ENCODE peak calls at places on chromosomes 6 and 20, in eight cellular contexts. One of them, this sample, is unnamed. For H3K9me3, the result is how much of the 10 kb centered on the place peaks cover.

GRCh38 chr6:56481957-56482356 is 160.7 kb downstream of the DST start:
- DNase-seq in colonic mucosa: no peak
- DNase-seq in AG04450: no peak
- DNase-seq in CD8-positive, alpha-beta memory T cell: no peak
- DNase-seq in H1: no peak
- DNase-seq in kidney: no peak
- DNase-seq in MG63: no peak
- DNase-seq in fibroblast of lung: no peak
- DNase-seq in this sample: no peak

GRCh38 chr20:14556206-14556605 is 218.8 kb upstream of the FLRT3 start:
- DNase-seq in colonic mucosa: no peak
- DNase-seq in AG04450: no peak
- DNase-seq in CD8-positive, alpha-beta memory T cell: no peak
- DNase-seq in H1: no peak
- DNase-seq in kidney: no peak
- DNase-seq in MG63: no peak
- DNase-seq in fibroblast of lung: no peak
- DNase-seq in this sample: no peak

GRCh38 chr6:166253277-166254229 is 54.6 kb downstream of the PRR18 start:
- DNase-seq in colonic mucosa: no peak
- DNase-seq in AG04450: no peak
- DNase-seq in CD8-positive, alpha-beta memory T cell: no peak
- DNase-seq in H1: no peak
- DNase-seq in kidney: no peak
- DNase-seq in MG63: peak
- DNase-seq in fibroblast of lung: no peak
- DNase-seq in this sample: peak

GRCh38 chr6:144797881-144798589 is 512.9 kb downstream of the UTRN start:
- DNase-seq in colonic mucosa: no peak
- DNase-seq in AG04450: peak
- DNase-seq in CD8-positive, alpha-beta memory T cell: no peak
- DNase-seq in H1: no peak
- DNase-seq in kidney: no peak
- DNase-seq in MG63: peak
- DNase-seq in fibroblast of lung: peak
- DNase-seq in this sample: no peak

GRCh38 chr6:32816746-32817204 is at the start of gene HLA-DOB:
- DNase-seq in colonic mucosa: no peak
- DNase-seq in AG04450: no peak
- DNase-seq in CD8-positive, alpha-beta memory T cell: no peak
- DNase-seq in H1: no peak
- DNase-seq in kidney: no peak
- DNase-seq in MG63: no peak
- DNase-seq in fibroblast of lung: peak
- DNase-seq in this sample: no peak

GRCh38 chr6:34578445-34579262 is 22.5 kb upstream of the SPDEF start:
- DNase-seq in colonic mucosa: no peak
- DNase-seq in AG04450: no peak
- DNase-seq in CD8-positive, alpha-beta memory T cell: no peak
- DNase-seq in H1: no peak
- DNase-seq in kidney: no peak
- DNase-seq in MG63: no peak
- DNase-seq in fibroblast of lung: no peak
- DNase-seq in this sample: no peak

GRCh38 chr6:31490115-31490873 is 7.7 kb upstream of the MICB start:
- DNase-seq in colonic mucosa: no peak
- DNase-seq in AG04450: no peak
- DNase-seq in CD8-positive, alpha-beta memory T cell: no peak
- DNase-seq in H1: no peak
- DNase-seq in kidney: no peak
- DNase-seq in MG63: no peak
- DNase-seq in fibroblast of lung: no peak
- DNase-seq in this sample: no peak

GRCh38 chr6:158595223-158595622 is 35.3 kb downstream of the TMEM181 start:
- DNase-seq in colonic mucosa: no peak
- DNase-seq in AG04450: no peak
- DNase-seq in CD8-positive, alpha-beta memory T cell: no peak
- DNase-seq in H1: no peak
- DNase-seq in kidney: no peak
- DNase-seq in MG63: no peak
- DNase-seq in fibroblast of lung: no peak
- DNase-seq in this sample: no peak

GRCh38 chr20:37940161-37940560 is 37.2 kb downstream of the VSTM2L start:
- DNase-seq in colonic mucosa: no peak
- DNase-seq in AG04450: no peak
- DNase-seq in CD8-positive, alpha-beta memory T cell: no peak
- DNase-seq in H1: peak
- DNase-seq in kidney: no peak
- DNase-seq in MG63: no peak
- DNase-seq in fibroblast of lung: no peak
- DNase-seq in this sample: no peak

DNA sequence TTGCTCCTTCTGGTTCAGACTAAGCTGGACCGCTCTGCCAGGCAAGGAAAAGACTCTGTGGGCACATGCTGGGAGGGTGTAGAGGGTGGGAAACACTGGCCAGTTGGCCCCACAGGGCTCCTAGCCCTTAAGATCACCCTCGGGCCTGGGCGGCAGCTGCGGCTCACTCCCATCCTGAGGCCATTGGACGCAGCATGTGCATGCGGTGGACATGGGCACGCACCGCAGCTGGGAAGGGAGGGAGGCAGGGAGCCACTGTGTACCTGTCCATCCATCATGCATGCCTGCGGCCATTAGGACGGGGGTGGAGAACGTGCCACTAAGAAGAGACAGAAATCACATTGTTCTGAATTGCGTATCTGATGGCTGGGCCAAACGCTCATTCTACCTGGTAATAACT is 140.1 kb upstream of the THBS2 start:
- DNase-seq in colonic mucosa: no peak
- DNase-seq in AG04450: no peak
- DNase-seq in CD8-positive, alpha-beta memory T cell: no peak
- DNase-seq in H1: no peak
- DNase-seq in kidney: no peak
- DNase-seq in MG63: no peak
- DNase-seq in fibroblast of lung: no peak
- DNase-seq in this sample: no peak
- H3K9me3 ChIP-seq in colonic mucosa: under half
- H3K9me3 ChIP-seq in AG04450: under half
- H3K9me3 ChIP-seq in CD8-positive, alpha-beta memory T cell: under half
- H3K9me3 ChIP-seq in H1: under half
- H3K9me3 ChIP-seq in kidney: under half
- H3K9me3 ChIP-seq in MG63: under half
- H3K9me3 ChIP-seq in fibroblast of lung: under half
- H3K9me3 ChIP-seq in this sample: under half

GRCh38 chr6:163808231-163808630 is 393.7 kb downstream of the QKI start:
- DNase-seq in colonic mucosa: no peak
- DNase-seq in AG04450: no peak
- DNase-seq in CD8-positive, alpha-beta memory T cell: no peak
- DNase-seq in H1: no peak
- DNase-seq in kidney: no peak
- DNase-seq in MG63: no peak
- DNase-seq in fibroblast of lung: no peak
- DNase-seq in this sample: no peak
- H3K9me3 ChIP-seq in colonic mucosa: under half
- H3K9me3 ChIP-seq in AG04450: under half
- H3K9me3 ChIP-seq in CD8-positive, alpha-beta memory T cell: under half
- H3K9me3 ChIP-seq in H1: under half
- H3K9me3 ChIP-seq in kidney: under half
- H3K9me3 ChIP-seq in MG63: under half
- H3K9me3 ChIP-seq in fibroblast of lung: under half
- H3K9me3 ChIP-seq in this sample: under half

GRCh38 chr6:151635741-151636140 is 141.9 kb downstream of the CCDC170 start:
- DNase-seq in colonic mucosa: no peak
- DNase-seq in AG04450: no peak
- DNase-seq in CD8-positive, alpha-beta memory T cell: no peak
- DNase-seq in H1: no peak
- DNase-seq in kidney: no peak
- DNase-seq in MG63: no peak
- DNase-seq in fibroblast of lung: no peak
- DNase-seq in this sample: no peak
- H3K9me3 ChIP-seq in colonic mucosa: under half
- H3K9me3 ChIP-seq in AG04450: under half
- H3K9me3 ChIP-seq in CD8-positive, alpha-beta memory T cell: under half
- H3K9me3 ChIP-seq in H1: under half
- H3K9me3 ChIP-seq in kidney: under half
- H3K9me3 ChIP-seq in MG63: under half
- H3K9me3 ChIP-seq in fibroblast of lung: under half
- H3K9me3 ChIP-seq in this sample: under half

GRCh38 chr20:15938847-15939246 is 634.4 kb downstream of the KIF16B start:
- DNase-seq in colonic mucosa: no peak
- DNase-seq in AG04450: no peak
- DNase-seq in CD8-positive, alpha-beta memory T cell: no peak
- DNase-seq in H1: no peak
- DNase-seq in kidney: no peak
- DNase-seq in MG63: no peak
- DNase-seq in fibroblast of lung: no peak
- DNase-seq in this sample: no peak
- H3K9me3 ChIP-seq in colonic mucosa: under half
- H3K9me3 ChIP-seq in AG04450: under half
- H3K9me3 ChIP-seq in CD8-positive, alpha-beta memory T cell: under half
- H3K9me3 ChIP-seq in H1: under half
- H3K9me3 ChIP-seq in kidney: under half
- H3K9me3 ChIP-seq in MG63: under half
- H3K9me3 ChIP-seq in fibroblast of lung: under half
- H3K9me3 ChIP-seq in this sample: under half

GRCh38 chr20:55882922-55883321 is 122.4 kb downstream of the CBLN4 start:
- DNase-seq in colonic mucosa: peak
- DNase-seq in AG04450: no peak
- DNase-seq in CD8-positive, alpha-beta memory T cell: no peak
- DNase-seq in H1: no peak
- DNase-seq in kidney: no peak
- DNase-seq in MG63: no peak
- DNase-seq in fibroblast of lung: no peak
- DNase-seq in this sample: no peak

GRCh38 chr20:55893031-55893430 is 112.3 kb downstream of the CBLN4 start:
- DNase-seq in colonic mucosa: no peak
- DNase-seq in AG04450: no peak
- DNase-seq in CD8-positive, alpha-beta memory T cell: no peak
- DNase-seq in H1: no peak
- DNase-seq in kidney: no peak
- DNase-seq in MG63: no peak
- DNase-seq in fibroblast of lung: no peak
- DNase-seq in this sample: no peak

DNA sequence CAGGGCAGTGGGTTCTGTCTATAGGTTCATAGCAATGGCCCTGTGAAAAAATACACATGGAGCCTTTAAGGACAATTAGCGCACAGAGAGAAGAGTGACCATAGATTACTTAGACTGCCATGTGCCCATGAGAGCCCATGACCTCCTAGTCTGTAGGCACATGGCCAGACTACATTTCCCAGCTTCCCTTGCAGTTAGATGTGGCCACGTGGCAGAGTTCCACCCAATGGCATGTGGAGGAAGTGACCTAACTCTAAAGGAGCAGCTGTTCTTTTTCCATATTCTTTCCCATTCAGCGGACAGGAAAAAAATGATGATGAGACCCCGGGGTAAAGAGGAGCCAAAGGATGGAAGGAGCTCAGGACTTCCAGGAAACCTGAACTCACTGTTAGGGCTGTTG is 116.7 kb downstream of the CBLN4 start:
- DNase-seq in colonic mucosa: no peak
- DNase-seq in AG04450: no peak
- DNase-seq in CD8-positive, alpha-beta memory T cell: no peak
- DNase-seq in H1: no peak
- DNase-seq in kidney: no peak
- DNase-seq in MG63: peak
- DNase-seq in fibroblast of lung: no peak
- DNase-seq in this sample: no peak
- H3K9me3 ChIP-seq in colonic mucosa: under half
- H3K9me3 ChIP-seq in AG04450: under half
- H3K9me3 ChIP-seq in CD8-positive, alpha-beta memory T cell: under half
- H3K9me3 ChIP-seq in H1: under half
- H3K9me3 ChIP-seq in kidney: under half
- H3K9me3 ChIP-seq in MG63: under half
- H3K9me3 ChIP-seq in fibroblast of lung: under half
- H3K9me3 ChIP-seq in this sample: under half

DNA sequence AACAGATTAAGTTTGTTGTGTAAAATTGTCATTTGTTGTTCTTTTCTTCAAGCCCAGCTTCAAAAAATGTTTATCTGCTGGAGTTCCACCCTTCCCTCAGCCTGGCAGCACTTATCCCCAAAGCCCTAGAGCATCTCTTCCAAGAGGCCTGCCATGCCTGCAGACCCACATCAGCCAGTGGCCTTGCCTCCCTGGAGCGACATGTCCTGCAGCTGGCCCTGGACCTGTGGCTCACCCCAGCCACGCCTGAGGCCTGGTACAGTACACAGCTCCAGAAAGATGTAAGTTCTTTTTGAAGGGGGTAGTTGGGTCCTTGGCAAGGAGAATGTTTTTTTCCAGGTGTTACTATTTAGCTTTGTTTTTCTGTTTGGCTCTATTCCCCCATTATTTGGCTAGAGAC is 124.8 kb downstream of the CD164 start:
- DNase-seq in colonic mucosa: no peak
- DNase-seq in AG04450: no peak
- DNase-seq in CD8-positive, alpha-beta memory T cell: no peak
- DNase-seq in H1: no peak
- DNase-seq in kidney: no peak
- DNase-seq in MG63: no peak
- DNase-seq in fibroblast of lung: no peak
- DNase-seq in this sample: no peak
- H3K9me3 ChIP-seq in colonic mucosa: under half
- H3K9me3 ChIP-seq in AG04450: under half
- H3K9me3 ChIP-seq in CD8-positive, alpha-beta memory T cell: under half
- H3K9me3 ChIP-seq in H1: under half
- H3K9me3 ChIP-seq in kidney: under half
- H3K9me3 ChIP-seq in MG63: under half
- H3K9me3 ChIP-seq in fibroblast of lung: under half
- H3K9me3 ChIP-seq in this sample: under half

This sample was measured in T-helper 17 cell.